ENCODE peak calls at places on chromosomes 3 and 15, in four cellular contexts. One of them, this sample, is unnamed.

GRCh38 chr3:194204036-194204792 is 68.3 kb downstream of the HES1 start:
- DNase-seq in heart right ventricle: no peak
- DNase-seq in HAP-1: peak; percentile 56
- DNase-seq in kidney: peak; percentile 73
- DNase-seq in this sample: no peak

GRCh38 chr15:71807691-71808091 is 2.7 kb upstream of the NR2E3 start:
- DNase-seq in HAP-1: no peak
- DNase-seq in kidney: no peak
- DNase-seq in heart right ventricle: no peak
- DNase-seq in this sample: no peak

GRCh38 chr15:39942101-39942752 is 8.3 kb downstream of the EIF2AK4 start:
- DNase-seq in kidney: no peak
- DNase-seq in HAP-1: no peak
- DNase-seq in heart right ventricle: no peak
- DNase-seq in this sample: no peak

GRCh38 chr3:9149566-9149965 is 99.9 kb downstream of the SRGAP3 start:
- DNase-seq in HAP-1: no peak
- DNase-seq in heart right ventricle: no peak
- DNase-seq in kidney: no peak
- DNase-seq in this sample: no peak

GRCh38 chr3:163671201-163671600 is 1407.1 kb downstream of the SI start:
- DNase-seq in HAP-1: no peak
- DNase-seq in kidney: no peak
- DNase-seq in heart right ventricle: no peak
- DNase-seq in this sample: no peak

GRCh38 chr3:38578081-38578475 is 71.4 kb downstream of the SCN5A start:
- DNase-seq in kidney: no peak
- DNase-seq in HAP-1: peak; percentile 2
- DNase-seq in heart right ventricle: no peak
- DNase-seq in this sample: no peak

GRCh38 chr3:152339881-152340505 is 71.3 kb downstream of the MBNL1 start:
- DNase-seq in kidney: no peak
- DNase-seq in HAP-1: no peak
- DNase-seq in heart right ventricle: no peak
- DNase-seq in this sample: no peak

GRCh38 chr3:46536758-46537157 is 29.3 kb downstream of the LRRC2 start:
- DNase-seq in heart right ventricle: no peak
- DNase-seq in HAP-1: no peak
- DNase-seq in kidney: no peak
- DNase-seq in this sample: no peak

GRCh38 chr3:182618085-182618732 is 175.1 kb upstream of the ATP11B start:
- DNase-seq in HAP-1: peak; percentile 10
- DNase-seq in heart right ventricle: no peak
- DNase-seq in kidney: no peak
- DNase-seq in this sample: no peak

GRCh38 chr3:61564405-61565059 is 3.2 kb downstream of the PTPRG start:
- DNase-seq in heart right ventricle: peak; percentile 89
- DNase-seq in kidney: peak; percentile 94
- DNase-seq in HAP-1: peak; percentile 71
- DNase-seq in this sample: peak; percentile 80

GRCh38 chr3:56683122-56683817 is at the start of gene TASOR:
- DNase-seq in kidney: peak; percentile 95
- DNase-seq in heart right ventricle: peak; percentile 89
- DNase-seq in HAP-1: peak; percentile 85
- DNase-seq in this sample: peak; percentile 83

GRCh38 chr3:120432105-120432860 is 18.5 kb downstream of the FSTL1 start:
- DNase-seq in kidney: no peak
- DNase-seq in HAP-1: peak; percentile 58
- DNase-seq in heart right ventricle: no peak
- DNase-seq in this sample: no peak

GRCh38 chr3:160163259-160163878 is 61.9 kb upstream of the C3orf80 start:
- DNase-seq in heart right ventricle: no peak
- DNase-seq in HAP-1: no peak
- DNase-seq in kidney: no peak
- DNase-seq in this sample: no peak

GRCh38 chr3:111539351-111540331 is 2.4 kb upstream of the CD96 start:
- DNase-seq in HAP-1: peak; percentile 83
- DNase-seq in kidney: no peak
- DNase-seq in heart right ventricle: peak; percentile 11
- DNase-seq in this sample: peak; percentile 49

GRCh38 chr3:98359993-98360675 is 6.5 kb downstream of the OR5K4 start:
- DNase-seq in heart right ventricle: no peak
- DNase-seq in kidney: no peak
- DNase-seq in HAP-1: no peak
- DNase-seq in this sample: no peak

GRCh38 chr3:14988988-14989394 is 41.6 kb downstream of the NR2C2 start:
- DNase-seq in kidney: no peak
- DNase-seq in HAP-1: peak; percentile 19
- DNase-seq in heart right ventricle: no peak
- DNase-seq in this sample: no peak

GRCh38 chr15:38216763-38217162 is 35.9 kb upstream of the SPRED1 start:
- DNase-seq in kidney: no peak
- DNase-seq in heart right ventricle: no peak
- DNase-seq in HAP-1: no peak
- DNase-seq in this sample: no peak

GRCh38 chr3:171056528-171056927 is 30.0 kb upstream of the SLC2A2 start:
- DNase-seq in heart right ventricle: no peak
- DNase-seq in kidney: no peak
- DNase-seq in HAP-1: no peak
- DNase-seq in this sample: no peak

GRCh38 chr15:25058080-25058785 is 103.4 kb downstream of the SNRPN start:
- DNase-seq in heart right ventricle: no peak
- DNase-seq in HAP-1: no peak
- DNase-seq in kidney: no peak
- DNase-seq in this sample: no peak

GRCh38 chr15:25055356-25056068 is 100.7 kb downstream of the SNRPN start:
- DNase-seq in HAP-1: no peak
- DNase-seq in kidney: no peak
- DNase-seq in heart right ventricle: no peak
- DNase-seq in this sample: peak; percentile 19

GRCh38 chr15:25054943-25055342 is 100.2 kb downstream of the SNRPN start:
- DNase-seq in heart right ventricle: no peak
- DNase-seq in HAP-1: no peak
- DNase-seq in kidney: no peak
- DNase-seq in this sample: no peak

GRCh38 chr15:25057574-25057973 is 102.8 kb downstream of the SNRPN start:
- DNase-seq in kidney: no peak
- DNase-seq in HAP-1: no peak
- DNase-seq in heart right ventricle: no peak
- DNase-seq in this sample: no peak

DNA sequence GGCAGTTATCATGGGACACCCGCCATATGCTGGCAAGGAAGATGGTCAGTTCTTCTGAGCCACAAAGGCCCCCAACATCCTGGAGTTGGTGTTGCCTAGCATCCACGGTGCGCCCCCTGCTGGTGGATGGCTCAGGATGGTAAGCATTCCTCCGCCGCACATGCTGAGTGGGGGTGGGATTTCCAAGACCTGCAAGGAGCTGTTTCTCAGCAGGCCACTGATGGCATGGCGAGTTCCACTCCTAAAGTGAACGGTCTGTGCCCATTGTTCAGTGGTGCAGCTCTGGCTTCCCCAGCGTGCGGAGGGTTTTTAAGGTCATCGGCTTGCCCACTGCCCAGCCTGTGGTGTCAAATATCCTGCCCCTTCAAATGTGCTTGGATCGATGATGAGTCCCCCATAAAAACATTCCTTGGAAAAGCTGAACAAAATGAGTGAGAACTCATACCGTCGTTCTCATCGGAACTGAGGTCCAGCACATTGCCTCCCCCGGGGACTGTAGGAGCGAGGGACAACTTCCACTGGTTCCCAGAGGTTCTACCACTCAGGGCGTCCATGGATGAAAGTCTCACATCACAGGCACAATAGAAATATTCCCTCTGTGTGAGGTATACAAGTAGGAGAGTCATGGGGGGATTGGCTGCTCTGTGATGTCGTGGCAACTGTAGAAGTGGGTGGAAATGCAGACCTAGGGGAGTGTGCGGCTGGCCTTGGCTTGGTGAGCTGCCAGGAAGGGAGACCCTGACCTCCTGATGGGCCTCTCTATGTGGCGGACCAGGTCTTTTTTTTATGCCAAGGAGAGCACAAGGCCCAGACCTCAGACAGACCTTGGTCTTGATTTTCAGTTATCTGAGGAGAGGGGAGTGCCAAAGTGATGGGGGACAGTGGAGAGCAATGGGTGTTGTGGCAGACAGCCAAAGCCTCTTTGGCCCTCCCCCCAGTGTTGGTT is 102.0 kb downstream of the SNRPN start:
- DNase-seq in HAP-1: peak; percentile 10
- DNase-seq in kidney: peak; percentile 60
- DNase-seq in heart right ventricle: no peak
- DNase-seq in this sample: no peak
- H3K9me3 ChIP-seq in HAP-1: peaks cover 7% of the 10 kb centered on the region
- H3K9me3 ChIP-seq in kidney: peaks cover 84% of the 10 kb centered on the region
- H3K9me3 ChIP-seq in heart right ventricle: peaks cover 37% of the 10 kb centered on the region
- H3K9me3 ChIP-seq in this sample: peaks cover 100% of the 10 kb centered on the region

GRCh38 chr3:127786358-127787070 is 35.8 kb downstream of the MGLL start:
- DNase-seq in HAP-1: no peak
- DNase-seq in heart right ventricle: peak; percentile 85
- DNase-seq in kidney: peak; percentile 89
- DNase-seq in this sample: peak; percentile 63

GRCh38 chr3:127784283-127784682 is 38.0 kb downstream of the MGLL start:
- DNase-seq in kidney: peak; percentile 44
- DNase-seq in heart right ventricle: no peak
- DNase-seq in HAP-1: no peak
- DNase-seq in this sample: no peak

GRCh38 chr3:127787071-127787490 is 35.2 kb downstream of the MGLL start:
- DNase-seq in kidney: peak; percentile 49
- DNase-seq in HAP-1: no peak
- DNase-seq in heart right ventricle: peak; percentile 57
- DNase-seq in this sample: no peak

GRCh38 chr3:127784865-127785710 is 37.2 kb downstream of the MGLL start:
- DNase-seq in HAP-1: no peak
- DNase-seq in heart right ventricle: no peak
- DNase-seq in kidney: peak; percentile 81
- DNase-seq in this sample: peak; percentile 48

DNA sequence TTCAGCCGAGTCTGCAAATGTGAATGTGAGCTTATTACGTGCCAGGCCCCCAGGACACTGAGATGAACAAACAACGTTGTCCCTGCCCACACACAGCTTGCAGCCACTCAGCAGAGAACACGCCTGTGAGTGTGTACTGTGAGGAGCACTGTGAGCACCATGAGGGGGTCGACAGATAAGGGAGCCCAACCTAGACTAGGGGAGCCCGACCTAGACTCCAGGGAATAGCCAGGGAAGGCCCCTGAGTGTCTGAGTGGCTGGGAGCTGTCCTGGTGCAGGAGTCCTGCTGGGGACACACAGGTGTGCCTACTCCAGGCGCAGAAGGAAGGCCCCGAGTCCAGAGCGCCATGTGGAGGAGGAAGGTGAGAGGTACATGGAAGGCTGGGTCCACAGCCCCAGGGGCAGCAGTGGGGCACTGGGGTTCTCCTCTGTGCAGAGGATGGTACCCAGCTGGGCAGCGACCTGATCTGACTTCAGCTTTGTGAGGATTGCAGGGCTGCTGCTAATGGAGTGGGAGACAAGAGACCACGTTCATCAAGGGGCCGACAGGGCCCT is 36.5 kb downstream of the MGLL start:
- DNase-seq in kidney: peak; percentile 47
- DNase-seq in HAP-1: no peak
- DNase-seq in heart right ventricle: no peak
- DNase-seq in this sample: no peak
- H3K4me1 ChIP-seq in kidney: peaks cover 38% of the 10 kb centered on the region
- H3K4me1 ChIP-seq in HAP-1: no peaks in the 10 kb centered on the region
- H3K4me1 ChIP-seq in heart right ventricle: peaks cover 51% of the 10 kb centered on the region
- H3K4me1 ChIP-seq in this sample: peaks cover 21% of the 10 kb centered on the region

DNA sequence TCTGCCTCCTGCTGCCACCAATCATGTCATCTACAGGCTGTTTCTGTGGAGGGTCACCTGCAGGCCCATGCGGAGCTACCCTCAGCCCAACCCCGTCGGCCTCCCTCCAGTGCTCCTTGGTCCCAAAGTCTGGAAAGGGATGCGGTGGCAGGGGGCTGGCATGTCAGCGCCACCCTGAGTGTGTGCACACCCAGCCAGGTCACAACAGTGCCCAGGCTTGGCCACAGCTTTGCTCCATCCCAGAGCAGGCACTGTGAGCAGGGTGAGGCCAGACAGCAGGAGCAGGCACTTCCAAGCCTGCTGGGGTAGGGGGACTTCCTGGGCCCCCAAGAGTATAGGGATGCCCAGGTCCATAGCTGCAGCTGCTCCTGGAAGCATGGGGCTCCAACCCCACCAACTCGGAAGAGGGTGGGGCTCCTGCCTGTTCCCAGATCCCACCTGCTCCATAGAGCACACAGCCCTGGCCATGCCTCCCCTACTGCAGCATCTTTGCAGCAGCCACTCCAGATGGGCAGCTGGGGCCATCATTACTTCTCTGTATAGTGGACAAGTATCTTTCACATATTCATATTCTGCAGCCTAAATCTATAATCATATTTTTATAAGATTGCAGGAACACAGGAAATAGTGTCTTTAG is 109.3 kb downstream of the CBLB start:
- DNase-seq in heart right ventricle: no peak
- DNase-seq in HAP-1: no peak
- DNase-seq in kidney: no peak
- DNase-seq in this sample: no peak
- H3K9me3 ChIP-seq in heart right ventricle: no peaks in the 10 kb centered on the region
- H3K9me3 ChIP-seq in HAP-1: peaks cover 4% of the 10 kb centered on the region
- H3K9me3 ChIP-seq in kidney: no peaks in the 10 kb centered on the region
- H3K9me3 ChIP-seq in this sample: no peaks in the 10 kb centered on the region

GRCh38 chr3:121552379-121552778 is 6.6 kb upstream of the POLQ start:
- DNase-seq in kidney: no peak
- DNase-seq in heart right ventricle: no peak
- DNase-seq in HAP-1: no peak
- DNase-seq in this sample: no peak

GRCh38 chr3:121552797-121553196 is 7.0 kb upstream of the POLQ start:
- DNase-seq in heart right ventricle: no peak
- DNase-seq in kidney: no peak
- DNase-seq in HAP-1: no peak
- DNase-seq in this sample: no peak

GRCh38 chr3:121562148-121562547 is 5.6 kb upstream of the ARGFX start:
- DNase-seq in kidney: no peak
- DNase-seq in heart right ventricle: no peak
- DNase-seq in HAP-1: no peak
- DNase-seq in this sample: no peak

GRCh38 chr3:121557426-121557934 is 10.3 kb upstream of the ARGFX start:
- DNase-seq in heart right ventricle: no peak
- DNase-seq in HAP-1: no peak
- DNase-seq in kidney: no peak
- DNase-seq in this sample: no peak
- H3K4me1 ChIP-seq in heart right ventricle: no peaks in the 10 kb centered on the region
- H3K4me1 ChIP-seq in HAP-1: no peaks in the 10 kb centered on the region
- H3K4me1 ChIP-seq in kidney: no peaks in the 10 kb centered on the region
- H3K4me1 ChIP-seq in this sample: no peaks in the 10 kb centered on the region

DNA sequence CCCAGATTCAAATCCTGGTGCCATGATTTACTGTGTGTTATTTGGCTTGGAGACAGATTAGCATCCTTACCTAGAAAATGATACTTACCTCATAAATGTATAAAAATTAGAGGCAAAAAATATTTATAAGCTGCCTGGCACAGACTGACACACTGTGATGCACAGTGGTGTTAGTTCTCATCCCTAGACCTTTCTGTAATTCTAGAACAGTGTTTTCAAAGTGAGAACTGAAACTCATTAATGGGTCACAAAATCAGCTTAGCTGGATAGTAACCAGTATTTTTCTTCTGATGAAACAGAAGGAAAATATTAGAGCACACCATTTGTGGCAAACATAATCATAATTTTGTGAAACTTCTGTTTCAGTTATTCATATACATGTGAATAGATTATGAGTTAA is 17.9 kb upstream of the MTHFS start:
- DNase-seq in HAP-1: no peak
- DNase-seq in heart right ventricle: no peak
- DNase-seq in kidney: no peak
- DNase-seq in this sample: no peak
- H3K9me3 ChIP-seq in HAP-1: peaks cover 15% of the 10 kb centered on the region
- H3K9me3 ChIP-seq in heart right ventricle: peaks cover 6% of the 10 kb centered on the region
- H3K9me3 ChIP-seq in kidney: peaks cover 16% of the 10 kb centered on the region
- H3K9me3 ChIP-seq in this sample: peaks cover 15% of the 10 kb centered on the region

This sample was measured in lung.